ENCODE peak calls at places on chromosomes 16 and 17, in five cellular contexts. One of them, this sample, is unnamed.

GRCh38 chr16:4859190-4859899 is 12.1 kb downstream of the UBN1 start:
- DNase-seq in GM12865: no peak
- DNase-seq in endodermal cell: no peak
- DNase-seq in breast epithelium: no peak
- DNase-seq in lower lobe of right lung: no peak
- DNase-seq in this sample: no peak

GRCh38 chr17:75692976-75693375 is 25.8 kb downstream of the SAP30BP start:
- DNase-seq in GM12865: no peak
- DNase-seq in endodermal cell: no peak
- DNase-seq in breast epithelium: no peak
- DNase-seq in lower lobe of right lung: no peak
- DNase-seq in this sample: no peak

GRCh38 chr16:80250376-80250775 is 290.4 kb upstream of the DYNLRB2 start:
- DNase-seq in GM12865: no peak
- DNase-seq in endodermal cell: no peak
- DNase-seq in breast epithelium: no peak
- DNase-seq in lower lobe of right lung: no peak
- DNase-seq in this sample: no peak

GRCh38 chr16:22141746-22142145 is 20.6 kb upstream of the SDR42E2 start:
- DNase-seq in GM12865: peak
- DNase-seq in endodermal cell: peak
- DNase-seq in breast epithelium: no peak
- DNase-seq in lower lobe of right lung: no peak
- DNase-seq in this sample: peak

GRCh38 chr16:80299416-80299815 is 241.4 kb upstream of the DYNLRB2 start:
- DNase-seq in GM12865: no peak
- DNase-seq in endodermal cell: no peak
- DNase-seq in breast epithelium: no peak
- DNase-seq in lower lobe of right lung: no peak
- DNase-seq in this sample: no peak

GRCh38 chr17:4386406-4386805 is 19.9 kb upstream of the UBE2G1 start:
- DNase-seq in GM12865: no peak
- DNase-seq in endodermal cell: no peak
- DNase-seq in breast epithelium: no peak
- DNase-seq in lower lobe of right lung: no peak
- DNase-seq in this sample: peak

GRCh38 chr16:83441523-83441922 is 366.3 kb upstream of the HSBP1 start:
- DNase-seq in GM12865: no peak
- DNase-seq in endodermal cell: no peak
- DNase-seq in breast epithelium: no peak
- DNase-seq in lower lobe of right lung: no peak
- DNase-seq in this sample: no peak

GRCh38 chr16:57755061-57755684 is 19.6 kb downstream of the KATNB1 start:
- DNase-seq in GM12865: no peak
- DNase-seq in endodermal cell: no peak
- DNase-seq in breast epithelium: no peak
- DNase-seq in lower lobe of right lung: peak
- DNase-seq in this sample: no peak

GRCh38 chr17:80596760-80597608 is 52.3 kb downstream of the RPTOR start:
- DNase-seq in GM12865: no peak
- DNase-seq in endodermal cell: peak
- DNase-seq in breast epithelium: no peak
- DNase-seq in lower lobe of right lung: no peak
- DNase-seq in this sample: no peak

GRCh38 chr17:82935944-82936767 is 96.3 kb upstream of the ZNF750 start:
- DNase-seq in GM12865: no peak
- DNase-seq in endodermal cell: no peak
- DNase-seq in breast epithelium: peak
- DNase-seq in lower lobe of right lung: peak
- DNase-seq in this sample: no peak

GRCh38 chr16:89035013-89035697 is 58.1 kb upstream of the CBFA2T3 start:
- DNase-seq in GM12865: no peak
- DNase-seq in endodermal cell: no peak
- DNase-seq in breast epithelium: no peak
- DNase-seq in lower lobe of right lung: no peak
- DNase-seq in this sample: no peak

GRCh38 chr16:90047714-90048346 is 28.6 kb upstream of the DBNDD1 start:
- DNase-seq in GM12865: no peak
- DNase-seq in endodermal cell: peak
- DNase-seq in breast epithelium: no peak
- DNase-seq in lower lobe of right lung: no peak
- DNase-seq in this sample: no peak

GRCh38 chr16:68088130-68088972 is 3.2 kb downstream of the NFATC3 start:
- DNase-seq in GM12865: no peak
- DNase-seq in endodermal cell: no peak
- DNase-seq in breast epithelium: no peak
- DNase-seq in lower lobe of right lung: no peak
- DNase-seq in this sample: no peak

GRCh38 chr16:23121024-23121423 is 28.2 kb downstream of the USP31 start:
- DNase-seq in GM12865: no peak
- DNase-seq in endodermal cell: peak
- DNase-seq in breast epithelium: no peak
- DNase-seq in lower lobe of right lung: no peak
- DNase-seq in this sample: no peak

GRCh38 chr17:81325057-81325973 is 30.2 kb upstream of the SLC38A10 start:
- DNase-seq in GM12865: no peak
- DNase-seq in endodermal cell: no peak
- DNase-seq in breast epithelium: no peak
- DNase-seq in lower lobe of right lung: no peak
- DNase-seq in this sample: no peak

GRCh38 chr16:6193718-6194117 is 1096.1 kb upstream of the EEF2KMT start:
- DNase-seq in GM12865: no peak
- DNase-seq in endodermal cell: peak
- DNase-seq in breast epithelium: no peak
- DNase-seq in lower lobe of right lung: no peak
- DNase-seq in this sample: peak

GRCh38 chr16:50839920-50840729 is 98.2 kb downstream of the CYLD start:
- DNase-seq in GM12865: no peak
- DNase-seq in endodermal cell: peak
- DNase-seq in breast epithelium: no peak
- DNase-seq in lower lobe of right lung: no peak
- DNase-seq in this sample: no peak

GRCh38 chr17:81858170-81858966 is 2.0 kb downstream of the P4HB start:
- DNase-seq in GM12865: no peak
- DNase-seq in endodermal cell: no peak
- DNase-seq in breast epithelium: no peak
- DNase-seq in lower lobe of right lung: no peak
- DNase-seq in this sample: no peak

GRCh38 chr17:68595986-68596385 is 5.2 kb downstream of the FAM20A start:
- DNase-seq in GM12865: no peak
- DNase-seq in endodermal cell: no peak
- DNase-seq in breast epithelium: no peak
- DNase-seq in lower lobe of right lung: no peak
- DNase-seq in this sample: no peak

GRCh38 chr16:2752850-2753522 is 548 bp downstream of the SRRM2 start:
- DNase-seq in GM12865: peak
- DNase-seq in endodermal cell: no peak
- DNase-seq in breast epithelium: peak
- DNase-seq in lower lobe of right lung: peak
- DNase-seq in this sample: peak

GRCh38 chr17:76539631-76540271 is at the start of gene PRCD:
- DNase-seq in GM12865: no peak
- DNase-seq in endodermal cell: peak
- DNase-seq in breast epithelium: no peak
- DNase-seq in lower lobe of right lung: peak
- DNase-seq in this sample: no peak

GRCh38 chr17:75271955-75272847 is 1.2 kb upstream of the MIF4GD start:
- DNase-seq in GM12865: peak
- DNase-seq in endodermal cell: peak
- DNase-seq in breast epithelium: no peak
- DNase-seq in lower lobe of right lung: no peak
- DNase-seq in this sample: peak

GRCh38 chr16:55176901-55177300 is 147.1 kb upstream of the IRX6 start:
- DNase-seq in GM12865: no peak
- DNase-seq in endodermal cell: no peak
- DNase-seq in breast epithelium: no peak
- DNase-seq in lower lobe of right lung: no peak
- DNase-seq in this sample: no peak

GRCh38 chr17:51869387-51869786 is 289.1 kb downstream of the CA10 start:
- DNase-seq in GM12865: peak
- DNase-seq in endodermal cell: peak
- DNase-seq in breast epithelium: no peak
- DNase-seq in lower lobe of right lung: no peak
- DNase-seq in this sample: peak

GRCh38 chr16:53153130-53153529 is 98.3 kb downstream of the CHD9 start:
- DNase-seq in GM12865: no peak
- DNase-seq in endodermal cell: no peak
- DNase-seq in breast epithelium: no peak
- DNase-seq in lower lobe of right lung: no peak
- DNase-seq in this sample: no peak

GRCh38 chr17:48738803-48739526 is 10.4 kb upstream of the HOXB13 start:
- DNase-seq in GM12865: no peak
- DNase-seq in endodermal cell: peak
- DNase-seq in breast epithelium: no peak
- DNase-seq in lower lobe of right lung: no peak
- DNase-seq in this sample: no peak

GRCh38 chr17:7384489-7385081 is 3.7 kb downstream of the TNK1 start:
- DNase-seq in GM12865: no peak
- DNase-seq in endodermal cell: peak
- DNase-seq in breast epithelium: no peak
- DNase-seq in lower lobe of right lung: no peak
- DNase-seq in this sample: no peak
- H3K4me3 ChIP-seq in GM12865: peak
- H3K4me3 ChIP-seq in endodermal cell: no peak
- H3K4me3 ChIP-seq in breast epithelium: peak
- H3K4me3 ChIP-seq in lower lobe of right lung: peak
- H3K4me3 ChIP-seq in this sample: peak

DNA sequence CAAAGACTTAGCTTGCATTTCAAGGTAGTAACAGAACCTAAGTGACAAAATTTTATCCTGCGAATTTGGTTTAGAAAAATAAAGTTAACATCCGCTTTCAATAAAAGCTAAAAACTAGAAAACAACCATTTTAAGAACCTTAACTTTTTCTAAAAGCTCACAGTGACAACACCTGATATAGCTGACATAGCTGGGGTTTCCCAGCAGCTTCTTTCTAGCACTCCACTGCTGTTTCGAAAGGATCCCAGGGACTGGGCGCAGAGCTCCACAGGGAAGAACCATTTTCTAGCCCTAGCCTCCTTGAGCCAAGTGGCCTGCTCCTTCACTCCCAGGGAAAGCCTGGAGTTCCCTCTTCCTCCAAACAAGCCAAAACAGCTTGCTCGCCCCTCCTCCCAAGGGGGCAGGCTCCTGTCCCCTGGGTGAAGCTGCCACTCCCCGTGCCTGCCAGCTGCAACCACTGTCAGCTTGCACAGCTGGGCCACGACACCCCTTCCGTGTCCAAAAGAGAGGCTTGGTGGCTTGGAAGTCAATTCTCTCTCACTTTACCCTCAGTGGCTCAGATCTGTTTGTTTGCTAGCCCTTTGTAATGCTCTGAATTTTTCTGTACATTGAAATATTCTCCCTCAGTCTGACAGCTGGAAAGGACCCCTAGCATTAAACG is 59.8 kb downstream of the CYTH1 start:
- DNase-seq in GM12865: peak
- DNase-seq in endodermal cell: peak
- DNase-seq in breast epithelium: no peak
- DNase-seq in lower lobe of right lung: peak
- DNase-seq in this sample: no peak
- TF ChIP-seq CTCF in GM12865: no peak
- TF ChIP-seq CTCF in endodermal cell: no peak
- TF ChIP-seq CTCF in breast epithelium: no peak
- TF ChIP-seq CTCF in lower lobe of right lung: no peak
- TF ChIP-seq CTCF in this sample: no peak

GRCh38 chr17:35536664-35537160 is 766 bp downstream of the SLFN12L start:
- DNase-seq in GM12865: peak
- DNase-seq in endodermal cell: no peak
- DNase-seq in breast epithelium: no peak
- DNase-seq in lower lobe of right lung: no peak
- DNase-seq in this sample: no peak
- H3K4me3 ChIP-seq in GM12865: peak
- H3K4me3 ChIP-seq in endodermal cell: no peak
- H3K4me3 ChIP-seq in breast epithelium: no peak
- H3K4me3 ChIP-seq in lower lobe of right lung: peak
- H3K4me3 ChIP-seq in this sample: no peak

GRCh38 chr16:31460582-31461002 is 1.3 kb downstream of the ARMC5 start:
- DNase-seq in GM12865: peak
- DNase-seq in endodermal cell: no peak
- DNase-seq in breast epithelium: no peak
- DNase-seq in lower lobe of right lung: no peak
- DNase-seq in this sample: peak

GRCh38 chr16:31456988-31457360 is 2.3 kb upstream of the ARMC5 start:
- DNase-seq in GM12865: no peak
- DNase-seq in endodermal cell: no peak
- DNase-seq in breast epithelium: no peak
- DNase-seq in lower lobe of right lung: no peak
- DNase-seq in this sample: no peak

GRCh38 chr16:31459722-31460581 is 651 bp downstream of the ARMC5 start:
- DNase-seq in GM12865: peak
- DNase-seq in endodermal cell: peak
- DNase-seq in breast epithelium: peak
- DNase-seq in lower lobe of right lung: peak
- DNase-seq in this sample: peak

GRCh38 chr16:31458073-31458834 is 1.0 kb upstream of the ARMC5 start:
- DNase-seq in GM12865: peak
- DNase-seq in endodermal cell: peak
- DNase-seq in breast epithelium: no peak
- DNase-seq in lower lobe of right lung: peak
- DNase-seq in this sample: peak

DNA sequence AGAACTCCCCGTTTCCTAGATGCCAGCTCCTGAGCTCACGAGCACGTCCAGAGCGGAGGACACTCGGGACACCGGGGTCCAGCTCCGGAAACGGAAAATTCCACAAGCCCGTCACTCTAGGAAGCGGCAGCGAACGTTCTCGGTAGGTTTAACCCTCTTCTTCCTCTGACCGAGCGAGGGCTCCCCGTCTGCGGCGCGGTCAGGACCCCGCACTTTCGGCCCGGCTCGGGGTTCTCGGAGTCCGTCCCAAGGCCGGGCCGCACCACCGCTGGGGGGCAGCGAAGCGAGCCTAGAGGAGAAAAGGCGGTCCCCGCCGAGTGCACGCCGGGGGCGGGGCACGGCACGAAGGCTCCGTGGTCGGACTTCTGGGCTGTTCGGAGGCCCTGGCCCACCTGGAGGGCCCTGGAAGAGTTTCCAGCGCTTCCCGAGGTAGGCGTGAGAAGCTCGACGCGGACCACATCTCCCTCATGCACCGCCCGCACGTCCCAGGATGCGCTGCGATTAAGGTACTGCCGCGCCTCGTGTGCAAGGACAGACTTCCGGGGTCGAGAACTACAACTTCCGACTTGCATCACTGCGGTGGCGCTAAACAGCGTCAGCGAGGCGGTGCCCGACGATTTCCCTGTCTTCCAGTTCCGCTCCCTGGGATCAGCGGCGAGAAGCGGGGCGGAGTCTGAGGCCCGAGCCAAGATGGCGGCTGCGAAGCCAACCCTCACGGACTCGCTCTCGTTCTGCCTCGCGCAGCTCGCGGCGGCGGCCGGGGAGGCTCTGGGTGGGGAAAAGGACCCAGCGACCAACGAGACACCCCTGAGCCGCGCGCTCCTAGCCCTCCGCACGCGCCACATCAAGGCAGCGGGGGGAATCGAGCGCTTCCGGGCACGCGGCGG is at the start of gene ARMC5:
- DNase-seq in GM12865: peak
- DNase-seq in endodermal cell: peak
- DNase-seq in breast epithelium: peak
- DNase-seq in lower lobe of right lung: peak
- DNase-seq in this sample: peak
- TF ChIP-seq CTCF in GM12865: peak
- TF ChIP-seq CTCF in endodermal cell: peak
- TF ChIP-seq CTCF in breast epithelium: peak
- TF ChIP-seq CTCF in lower lobe of right lung: peak
- TF ChIP-seq CTCF in this sample: peak

This sample was measured in fibroblast of pulmonary artery.